ENCODE peak calls at places on chromosomes 1 and 21, in six cellular contexts. One of them, this sample, is unnamed.

GRCh38 chr1:183416850-183417690 is 1.1 kb downstream of the NMNAT2 start:
- DNase-seq in sigmoid colon: peak
- DNase-seq in IMR-90: peak
- DNase-seq in adrenal gland: peak
- DNase-seq in spleen: peak
- DNase-seq in GM12892: no peak
- DNase-seq in this sample: peak

GRCh38 chr1:46691997-46692790 is 20.5 kb downstream of the TEX38 start:
- DNase-seq in sigmoid colon: no peak
- DNase-seq in spleen: no peak
- DNase-seq in GM12892: no peak
- DNase-seq in adrenal gland: peak
- DNase-seq in IMR-90: peak
- DNase-seq in this sample: no peak

GRCh38 chr1:72693376-72693775 is 411.0 kb upstream of the NEGR1 start:
- DNase-seq in spleen: no peak
- DNase-seq in IMR-90: no peak
- DNase-seq in adrenal gland: no peak
- DNase-seq in GM12892: no peak
- DNase-seq in sigmoid colon: no peak
- DNase-seq in this sample: no peak

GRCh38 chr21:28220670-28221069 is 772.0 kb downstream of the LTN1 start:
- DNase-seq in adrenal gland: no peak
- DNase-seq in spleen: no peak
- DNase-seq in sigmoid colon: no peak
- DNase-seq in IMR-90: peak
- DNase-seq in GM12892: no peak
- DNase-seq in this sample: no peak

GRCh38 chr1:65067491-65068201 is 80.4 kb upstream of the AK4 start:
- DNase-seq in IMR-90: peak
- DNase-seq in GM12892: peak
- DNase-seq in spleen: peak
- DNase-seq in sigmoid colon: peak
- DNase-seq in adrenal gland: peak
- DNase-seq in this sample: peak

GRCh38 chr1:9235123-9235513 is 544 bp downstream of the H6PD start:
- DNase-seq in IMR-90: peak
- DNase-seq in sigmoid colon: no peak
- DNase-seq in spleen: no peak
- DNase-seq in GM12892: no peak
- DNase-seq in adrenal gland: peak
- DNase-seq in this sample: no peak

GRCh38 chr1:212520746-212521145 is 87.8 kb upstream of the ATF3 start:
- DNase-seq in spleen: no peak
- DNase-seq in GM12892: no peak
- DNase-seq in adrenal gland: no peak
- DNase-seq in IMR-90: no peak
- DNase-seq in sigmoid colon: no peak
- DNase-seq in this sample: no peak

GRCh38 chr1:63835075-63835633 is 61.3 kb downstream of the ROR1 start:
- DNase-seq in sigmoid colon: no peak
- DNase-seq in GM12892: no peak
- DNase-seq in IMR-90: peak
- DNase-seq in spleen: no peak
- DNase-seq in adrenal gland: no peak
- DNase-seq in this sample: no peak

GRCh38 chr1:41485605-41486004 is 1.1 kb upstream of the EDN2 start:
- DNase-seq in GM12892: no peak
- DNase-seq in sigmoid colon: no peak
- DNase-seq in spleen: peak
- DNase-seq in IMR-90: peak
- DNase-seq in adrenal gland: peak
- DNase-seq in this sample: no peak

GRCh38 chr21:32360401-32360981 is 32.3 kb downstream of the URB1 start:
- DNase-seq in spleen: no peak
- DNase-seq in sigmoid colon: no peak
- DNase-seq in IMR-90: no peak
- DNase-seq in adrenal gland: no peak
- DNase-seq in GM12892: no peak
- DNase-seq in this sample: no peak

GRCh38 chr1:91582431-91582921 is 81.8 kb downstream of the CDC7 start:
- DNase-seq in GM12892: no peak
- DNase-seq in adrenal gland: no peak
- DNase-seq in IMR-90: peak
- DNase-seq in spleen: no peak
- DNase-seq in sigmoid colon: peak
- DNase-seq in this sample: no peak

GRCh38 chr1:3650248-3651010 is 526 bp upstream of the WRAP73 start:
- DNase-seq in sigmoid colon: no peak
- DNase-seq in adrenal gland: no peak
- DNase-seq in spleen: peak
- DNase-seq in GM12892: no peak
- DNase-seq in IMR-90: no peak
- DNase-seq in this sample: no peak
- TF ChIP-seq POLR2A in sigmoid colon: no peak
- TF ChIP-seq POLR2A in adrenal gland: no peak
- TF ChIP-seq POLR2A in spleen: no peak
- TF ChIP-seq POLR2A in GM12892: no peak
- TF ChIP-seq POLR2A in IMR-90: no peak
- TF ChIP-seq POLR2A in this sample: no peak

GRCh38 chr1:3186526-3186921 is 117.5 kb downstream of the PRDM16 start:
- DNase-seq in GM12892: no peak
- DNase-seq in spleen: no peak
- DNase-seq in adrenal gland: peak
- DNase-seq in IMR-90: peak
- DNase-seq in sigmoid colon: peak
- DNase-seq in this sample: no peak
- TF ChIP-seq POLR2A in GM12892: no peak
- TF ChIP-seq POLR2A in spleen: no peak
- TF ChIP-seq POLR2A in adrenal gland: no peak
- TF ChIP-seq POLR2A in IMR-90: no peak
- TF ChIP-seq POLR2A in sigmoid colon: no peak
- TF ChIP-seq POLR2A in this sample: no peak

GRCh38 chr1:116755036-116755435 is 806 bp downstream of the CD2 start:
- DNase-seq in sigmoid colon: no peak
- DNase-seq in spleen: no peak
- DNase-seq in adrenal gland: no peak
- DNase-seq in IMR-90: no peak
- DNase-seq in GM12892: no peak
- DNase-seq in this sample: no peak

GRCh38 chr1:116755681-116756080 is 1.5 kb downstream of the CD2 start:
- DNase-seq in sigmoid colon: no peak
- DNase-seq in adrenal gland: no peak
- DNase-seq in spleen: no peak
- DNase-seq in IMR-90: no peak
- DNase-seq in GM12892: no peak
- DNase-seq in this sample: no peak

GRCh38 chr1:116751149-116751548 is 3.1 kb upstream of the CD2 start:
- DNase-seq in IMR-90: no peak
- DNase-seq in sigmoid colon: no peak
- DNase-seq in spleen: no peak
- DNase-seq in adrenal gland: no peak
- DNase-seq in GM12892: no peak
- DNase-seq in this sample: no peak

GRCh38 chr1:116751626-116752025 is 2.6 kb upstream of the CD2 start:
- DNase-seq in GM12892: no peak
- DNase-seq in spleen: no peak
- DNase-seq in IMR-90: no peak
- DNase-seq in adrenal gland: no peak
- DNase-seq in sigmoid colon: no peak
- DNase-seq in this sample: no peak

DNA sequence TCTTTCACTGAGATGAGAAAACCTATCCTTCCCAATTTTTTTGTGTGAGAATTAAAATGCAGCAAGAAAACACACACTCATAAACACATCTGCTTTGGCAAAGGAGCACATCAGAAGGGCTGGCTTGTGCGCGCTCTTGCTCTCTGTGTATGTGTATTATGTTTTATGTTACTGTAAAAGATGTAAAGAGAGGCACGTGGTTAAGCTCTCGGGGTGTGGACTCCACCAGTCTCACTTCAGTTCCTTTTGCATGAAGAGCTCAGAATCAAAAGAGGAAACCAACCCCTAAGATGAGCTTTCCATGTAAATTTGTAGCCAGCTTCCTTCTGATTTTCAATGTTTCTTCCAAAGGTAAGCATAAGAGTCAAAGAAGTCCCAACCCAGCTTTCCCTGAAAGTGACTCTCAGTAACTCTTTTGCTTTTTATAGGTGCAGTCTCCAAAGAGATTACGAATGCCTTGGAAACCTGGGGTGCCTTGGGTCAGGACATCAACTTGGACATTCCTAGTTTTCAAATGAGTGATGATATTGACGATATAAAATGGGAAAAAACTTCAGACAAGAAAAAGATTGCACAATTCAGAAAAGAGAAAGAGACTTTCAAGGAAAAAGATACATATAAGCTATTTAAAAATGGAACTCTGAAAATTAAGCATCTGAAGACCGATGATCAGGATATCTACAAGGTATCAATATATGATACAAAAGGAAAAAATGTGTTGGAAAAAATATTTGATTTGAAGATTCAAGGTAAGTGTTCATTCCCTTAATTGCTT is at the start of gene CD2:
- DNase-seq in sigmoid colon: no peak
- DNase-seq in adrenal gland: no peak
- DNase-seq in spleen: no peak
- DNase-seq in GM12892: no peak
- DNase-seq in IMR-90: no peak
- DNase-seq in this sample: no peak
- TF ChIP-seq POLR2A in sigmoid colon: peak
- TF ChIP-seq POLR2A in adrenal gland: no peak
- TF ChIP-seq POLR2A in spleen: no peak
- TF ChIP-seq POLR2A in GM12892: no peak
- TF ChIP-seq POLR2A in IMR-90: no peak
- TF ChIP-seq POLR2A in this sample: no peak

GRCh38 chr1:27542463-27543273 is 52.7 kb upstream of the WASF2 start:
- DNase-seq in IMR-90: peak
- DNase-seq in GM12892: no peak
- DNase-seq in sigmoid colon: peak
- DNase-seq in adrenal gland: peak
- DNase-seq in spleen: no peak
- DNase-seq in this sample: no peak
- TF ChIP-seq POLR2A in IMR-90: no peak
- TF ChIP-seq POLR2A in GM12892: no peak
- TF ChIP-seq POLR2A in sigmoid colon: no peak
- TF ChIP-seq POLR2A in adrenal gland: no peak
- TF ChIP-seq POLR2A in spleen: no peak
- TF ChIP-seq POLR2A in this sample: no peak

GRCh38 chr1:93848352-93848883 is 30.6 kb downstream of the DNTTIP2 start:
- DNase-seq in sigmoid colon: no peak
- DNase-seq in GM12892: no peak
- DNase-seq in adrenal gland: no peak
- DNase-seq in spleen: no peak
- DNase-seq in IMR-90: no peak
- DNase-seq in this sample: no peak

GRCh38 chr1:93845554-93846150 is 33.4 kb downstream of the DNTTIP2 start:
- DNase-seq in IMR-90: peak
- DNase-seq in GM12892: no peak
- DNase-seq in sigmoid colon: no peak
- DNase-seq in adrenal gland: peak
- DNase-seq in spleen: no peak
- DNase-seq in this sample: no peak

GRCh38 chr1:93846151-93846928 is 32.7 kb downstream of the DNTTIP2 start:
- DNase-seq in GM12892: peak
- DNase-seq in IMR-90: peak
- DNase-seq in adrenal gland: peak
- DNase-seq in spleen: peak
- DNase-seq in sigmoid colon: peak
- DNase-seq in this sample: peak

GRCh38 chr1:93844262-93845045 is 34.6 kb downstream of the DNTTIP2 start:
- DNase-seq in IMR-90: peak
- DNase-seq in sigmoid colon: peak
- DNase-seq in spleen: no peak
- DNase-seq in adrenal gland: peak
- DNase-seq in GM12892: no peak
- DNase-seq in this sample: peak

GRCh38 chr1:93847811-93848288 is 31.2 kb downstream of the DNTTIP2 start:
- DNase-seq in sigmoid colon: peak
- DNase-seq in IMR-90: peak
- DNase-seq in GM12892: peak
- DNase-seq in spleen: peak
- DNase-seq in adrenal gland: peak
- DNase-seq in this sample: no peak
- TF ChIP-seq POLR2A in sigmoid colon: no peak
- TF ChIP-seq POLR2A in IMR-90: no peak
- TF ChIP-seq POLR2A in GM12892: no peak
- TF ChIP-seq POLR2A in spleen: no peak
- TF ChIP-seq POLR2A in adrenal gland: peak
- TF ChIP-seq POLR2A in this sample: no peak

GRCh38 chr1:227728059-227728891 is 6.8 kb downstream of the JMJD4 start:
- DNase-seq in GM12892: peak
- DNase-seq in IMR-90: peak
- DNase-seq in adrenal gland: peak
- DNase-seq in sigmoid colon: peak
- DNase-seq in spleen: peak
- DNase-seq in this sample: peak
- TF ChIP-seq POLR2A in GM12892: no peak
- TF ChIP-seq POLR2A in IMR-90: no peak
- TF ChIP-seq POLR2A in adrenal gland: no peak
- TF ChIP-seq POLR2A in sigmoid colon: no peak
- TF ChIP-seq POLR2A in spleen: no peak
- TF ChIP-seq POLR2A in this sample: no peak

DNA sequence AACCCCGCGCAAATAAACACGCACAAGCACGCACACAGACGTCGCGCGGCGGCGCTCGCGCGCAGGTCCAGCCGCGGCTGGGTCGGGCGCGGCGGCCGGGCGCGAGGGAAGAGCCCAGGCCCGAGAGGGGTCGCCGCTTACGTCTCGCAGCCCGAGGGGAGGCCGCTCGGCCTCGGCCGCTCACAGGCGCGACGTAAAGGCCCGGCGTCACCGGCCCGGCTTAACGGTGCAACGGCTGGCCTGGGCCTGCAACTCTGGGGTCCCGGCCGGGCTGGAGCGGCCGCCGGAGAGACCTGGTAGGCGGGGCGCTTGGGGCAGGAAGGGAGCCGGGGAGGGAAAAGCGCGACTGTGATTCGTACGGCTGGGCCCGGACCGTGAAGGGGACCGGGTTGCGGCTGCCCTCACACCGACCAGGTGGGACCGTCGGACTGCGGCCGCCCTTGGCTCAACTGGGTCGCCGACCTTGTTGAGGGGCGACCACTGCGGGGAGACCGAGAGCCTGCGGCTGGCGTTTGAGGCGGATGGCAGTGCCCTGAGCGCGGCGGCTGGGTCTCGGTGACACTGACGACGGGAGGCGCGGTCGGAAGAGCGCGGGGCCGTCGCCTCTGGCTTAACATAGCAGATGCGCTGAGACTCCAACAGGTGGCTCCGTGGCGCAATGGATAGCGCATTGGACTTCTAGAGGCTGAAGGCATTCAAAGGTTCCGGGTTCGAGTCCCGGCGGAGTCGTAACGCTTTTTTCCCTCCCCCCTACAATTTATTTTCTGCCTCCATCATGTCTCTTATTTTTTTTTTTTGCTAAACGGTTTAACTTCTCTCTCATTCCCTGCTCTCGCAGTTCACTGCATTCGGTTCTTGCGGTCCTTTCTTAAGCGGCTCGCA is 31.8 kb downstream of the DNTTIP2 start:
- DNase-seq in adrenal gland: peak
- DNase-seq in IMR-90: peak
- DNase-seq in sigmoid colon: peak
- DNase-seq in GM12892: peak
- DNase-seq in spleen: peak
- DNase-seq in this sample: peak
- TF ChIP-seq POLR2A in adrenal gland: no peak
- TF ChIP-seq POLR2A in IMR-90: peak
- TF ChIP-seq POLR2A in sigmoid colon: no peak
- TF ChIP-seq POLR2A in GM12892: peak
- TF ChIP-seq POLR2A in spleen: peak
- TF ChIP-seq POLR2A in this sample: no peak

GRCh38 chr1:155017946-155018316 is 15.3 kb downstream of the ZBTB7B start:
- DNase-seq in adrenal gland: peak
- DNase-seq in GM12892: no peak
- DNase-seq in sigmoid colon: peak
- DNase-seq in IMR-90: no peak
- DNase-seq in spleen: peak
- DNase-seq in this sample: peak
- TF ChIP-seq POLR2A in adrenal gland: no peak
- TF ChIP-seq POLR2A in GM12892: no peak
- TF ChIP-seq POLR2A in sigmoid colon: no peak
- TF ChIP-seq POLR2A in IMR-90: no peak
- TF ChIP-seq POLR2A in spleen: no peak
- TF ChIP-seq POLR2A in this sample: no peak